ENCODE peak calls at places on chromosomes 13 and 19, in ten cellular contexts. Q is Daoy; A is T-helper 17 cell; K is activated naive CD8-positive, alpha-beta T cell treated with anti-CD3 and anti-CD28 coated beads for 36 hours; R is stimulated activated CD8-positive, alpha-beta memory T cell treated with anti-CD3 and anti-CD28 coated beads, Interleukin-12 subunit alpha, Interleukin-12 subunit beta, amount 100 ng/mL, for 4 hours; T is lower leg skin; L is substantia nigra; W is T1000; B is EL; N is stimulated activated effector memory CD8-positive, alpha-beta T cell treated with anti-CD3 and anti-CD28 coated beads, Interleukin-12 subunit alpha, Interleukin-12 subunit beta, amount 100 ng/mL, for 72 hours. S is an unnamed sample.

GRCh38 chr13:40061466-40062450 is 406.3 kb downstream of the COG6 start:
- DNase-seq in N (no peak), K (no peak), L (no peak), Q (peak; percentile 31), A (no peak), B (no peak), R (no peak), W (no peak), T (no peak), S (no peak)

GRCh38 chr13:67238277-67238859 is 8.2 kb upstream of the PCDH9 start:
- DNase-seq in N (no peak), A (no peak), K (no peak), B (peak; percentile 37), T (no peak), L (no peak), Q (no peak), W (no peak), R (no peak), S (no peak)

GRCh38 chr13:60267498-60268202 is 103.9 kb upstream of the DIAPH3 start:
- DNase-seq in R (no peak), L (no peak), T (no peak), N (no peak), W (no peak), A (no peak), Q (peak; percentile 11), B (peak; percentile 2), K (peak; percentile 32), S (peak; percentile 41)

GRCh38 chr13:112968910-112969691 is at the start of gene MCF2L:
- DNase-seq in W (no peak), N (peak; percentile 10), T (no peak), Q (peak; percentile 32), B (peak; percentile 14), L (no peak), A (peak; percentile 35), K (peak; percentile 80), R (peak; percentile 51), S (peak; percentile 78)

GRCh38 chr13:98819382-98819781 is 66.9 kb upstream of the SLC15A1 start:
- DNase-seq in W (no peak), K (no peak), T (no peak), N (no peak), Q (no peak), B (no peak), L (no peak), A (no peak), R (no peak), S (no peak)

GRCh38 chr19:44814132-44814470 is 5.2 kb downstream of the BCAM start:
- DNase-seq in K (no peak), T (no peak), A (no peak), W (no peak), N (no peak), R (no peak), L (no peak), Q (no peak), B (no peak), S (no peak)

GRCh38 chr19:861756-862528 is 2.5 kb downstream of the CFD start:
- DNase-seq in B (peak; percentile 25), A (peak; percentile 48), R (peak; percentile 44), L (no peak), N (peak; percentile 47), Q (peak; percentile 83), W (peak; percentile 35), T (no peak), K (peak; percentile 48), S (peak; percentile 80)

GRCh38 chr13:67353891-67354459 is 123.8 kb upstream of the PCDH9 start:
- DNase-seq in T (no peak), L (no peak), Q (no peak), B (peak; percentile 4), W (no peak), A (no peak), R (no peak), N (no peak), K (no peak), S (no peak)

GRCh38 chr13:97189943-97190342 is 32.2 kb upstream of the MBNL2 start:
- DNase-seq in T (no peak), W (no peak), A (no peak), Q (no peak), R (no peak), N (no peak), L (no peak), B (no peak), K (no peak), S (no peak)

GRCh38 chr19:6066661-6067646 is 43.3 kb downstream of the RFX2 start:
- DNase-seq in L (peak; percentile 63), T (peak; percentile 96), Q (peak; percentile 89), N (no peak), R (no peak), K (no peak), A (peak; percentile 49), W (peak; percentile 46), B (peak; percentile 57), S (no peak)

GRCh38 chr13:112254900-112255299 is 121.3 kb upstream of the SPACA7 start:
- DNase-seq in B (no peak), Q (no peak), R (no peak), A (no peak), K (no peak), T (peak; percentile 74), N (no peak), L (no peak), W (no peak), S (no peak)

GRCh38 chr19:10019246-10019645 is 6.0 kb downstream of the RDH8 start:
- DNase-seq in W (no peak), N (no peak), B (peak; percentile 47), A (no peak), R (no peak), Q (peak; percentile 60), T (no peak), L (no peak), K (no peak), S (no peak)

GRCh38 chr19:58261968-58262921 is 16.5 kb upstream of the ZNF8 start:
- DNase-seq in K (no peak), W (no peak), R (no peak), N (no peak), L (no peak), T (no peak), B (no peak), A (no peak), Q (no peak), S (no peak)

GRCh38 chr19:42528354-42529247 is at the start of gene CEACAM1:
- DNase-seq in T (peak; percentile 84), L (no peak), Q (peak; percentile 50), B (peak; percentile 21), N (no peak), A (peak; percentile 12), W (no peak), R (no peak), K (peak; percentile 58), S (peak; percentile 57)

GRCh38 chr19:10353793-10354391 is 14.5 kb upstream of the ICAM3 start:
- DNase-seq in T (no peak), R (no peak), Q (peak; percentile 47), B (no peak), W (no peak), L (no peak), A (no peak), N (peak; percentile 28), K (peak; percentile 63), S (peak; percentile 70)

GRCh38 chr19:39360599-39360998 is 18.4 kb downstream of the SAMD4B start:
- DNase-seq in W (no peak), R (no peak), B (no peak), N (no peak), T (no peak), K (no peak), Q (no peak), L (no peak), A (no peak), S (no peak)

GRCh38 chr13:102277286-102277685 is 124.6 kb downstream of the FGF14 start:
- DNase-seq in Q (no peak), L (no peak), N (no peak), B (no peak), R (no peak), A (no peak), W (no peak), K (no peak), T (no peak), S (no peak)

GRCh38 chr19:40605201-40605971 is 4.2 kb downstream of the LTBP4 start:
- DNase-seq in B (peak; percentile 70), R (peak; percentile 75), N (peak; percentile 67), T (peak; percentile 95), L (no peak), W (no peak), A (peak; percentile 68), K (peak; percentile 81), Q (peak; percentile 92), S (peak; percentile 87)

GRCh38 chr13:31094331-31095015 is 67.2 kb downstream of the HSPH1 start:
- DNase-seq in R (no peak), W (no peak), Q (no peak), K (no peak), N (no peak), B (no peak), A (no peak), L (no peak), T (peak; percentile 31), S (no peak)

GRCh38 chr19:5032101-5032967 is 63.4 kb downstream of the KDM4B start:
- DNase-seq in A (no peak), B (no peak), R (no peak), W (no peak), Q (peak; percentile 43), T (peak; percentile 81), K (no peak), N (no peak), L (no peak), S (no peak)

S was measured in activated T-cell treated with anti-CD3 and anti-CD28 coated beads, Interleukin-2, amount 50 U/mL, for 24 hours.